ENCODE peak calls at places on chromosome 2, in nine cellular contexts. B is HCT116, K is neural progenitor cell, H is OCI-LY7, N is GM23248, P is hepatocyte, I is MM.1S, G is SK-N-SH, X is GM23338. M is an unnamed sample.

GRCh38 chr2:200150411-200151086 is 155.9 kb upstream of the SPATS2L start:
- DNase-seq in P (no peak), X (no peak), I (no peak), G (no peak), H (no peak), N (no peak), K (no peak), B (no peak), M (no peak)

GRCh38 chr2:104856086-104856972 is 2.4 kb downstream of the POU3F3 start:
- DNase-seq in K (peak; percentile 48), H (no peak), G (peak; percentile 51), P (no peak), N (no peak), X (peak; percentile 68), B (no peak), I (no peak), M (no peak)

GRCh38 chr2:175195012-175195411 is 13.5 kb upstream of the ATP5MC3 start:
- DNase-seq in P (no peak), H (no peak), K (no peak), I (no peak), X (no peak), N (no peak), G (no peak), B (no peak), M (no peak)

GRCh38 chr2:206969192-206969591 is 29.9 kb downstream of the CPO start:
- DNase-seq in B (no peak), X (no peak), I (no peak), P (no peak), K (no peak), N (no peak), H (no peak), G (no peak), M (no peak)

GRCh38 chr2:76197428-76197827 is 486.7 kb upstream of the GCFC2 start:
- DNase-seq in N (no peak), X (peak; percentile 15), K (peak; percentile 4), I (no peak), P (no peak), B (no peak), H (no peak), G (no peak), M (no peak)

GRCh38 chr2:111698743-111699554 is 185.0 kb downstream of the ANAPC1 start:
- DNase-seq in I (peak; percentile 94), P (peak; percentile 88), G (peak; percentile 47), X (peak; percentile 50), K (no peak), N (peak; percentile 97), B (peak; percentile 95), H (peak; percentile 83), M (peak; percentile 98)

GRCh38 chr2:100239513-100240210 is 82.6 kb downstream of the LONRF2 start:
- DNase-seq in G (no peak), B (no peak), N (no peak), P (no peak), X (no peak), K (peak; percentile 51), I (no peak), H (no peak), M (no peak)

GRCh38 chr2:12506846-12507245 is 209.9 kb upstream of the TRIB2 start:
- DNase-seq in X (no peak), I (no peak), P (no peak), K (no peak), H (no peak), B (no peak), G (no peak), N (peak; percentile 32), M (no peak)

GRCh38 chr2:112021269-112021668 is 33.8 kb upstream of the TMEM87B start:
- DNase-seq in G (no peak), X (no peak), N (no peak), I (no peak), P (no peak), K (no peak), H (no peak), B (no peak), M (no peak)

GRCh38 chr2:229084467-229084866 is 186.6 kb downstream of the PID1 start:
- DNase-seq in X (no peak), G (no peak), B (no peak), N (peak; percentile 42), P (no peak), K (no peak), I (no peak), H (no peak), M (no peak)

GRCh38 chr2:215879977-215880940 is 133.1 kb downstream of the MREG start:
- DNase-seq in H (no peak), N (no peak), X (no peak), P (no peak), I (no peak), B (no peak), K (no peak), G (no peak), M (peak; percentile 59)

GRCh38 chr2:16326736-16327300 is 338.8 kb downstream of the CYRIA start:
- DNase-seq in P (no peak), K (no peak), B (no peak), N (no peak), I (no peak), G (no peak), X (no peak), H (no peak), M (no peak)

GRCh38 chr2:181904022-181904632 is 12.6 kb downstream of the ITPRID2 start:
- DNase-seq in P (peak; percentile 45), K (peak; percentile 21), H (peak; percentile 42), X (peak; percentile 62), N (peak; percentile 44), B (no peak), I (peak; percentile 38), G (peak; percentile 34), M (peak; percentile 70)

GRCh38 chr2:231174211-231174651 is 24.2 kb upstream of the ARMC9 start:
- DNase-seq in P (no peak), K (no peak), X (no peak), I (no peak), G (peak; percentile 49), N (no peak), H (no peak), B (no peak), M (no peak)

GRCh38 chr2:28102455-28102874 is 211.9 kb downstream of the BABAM2 start:
- DNase-seq in G (no peak), H (no peak), X (no peak), K (no peak), I (no peak), B (no peak), P (no peak), N (peak; percentile 80), M (no peak)

GRCh38 chr2:157789933-157790511 is 86.1 kb downstream of the ACVR1 start:
- DNase-seq in N (no peak), K (peak; percentile 58), P (no peak), I (peak; percentile 52), B (no peak), H (no peak), X (no peak), G (no peak), M (no peak)

GRCh38 chr2:127044977-127045654 is 61.8 kb downstream of the BIN1 start:
- DNase-seq in I (no peak), H (no peak), N (peak; percentile 68), B (no peak), G (peak; percentile 26), P (no peak), K (no peak), X (no peak), M (no peak)

GRCh38 chr2:149903626-149904025 is 316.1 kb upstream of the MMADHC start:
- DNase-seq in H (no peak), X (no peak), N (peak; percentile 57), B (no peak), P (no peak), G (no peak), K (no peak), I (no peak), M (no peak)

GRCh38 chr2:46451131-46451711 is 28.1 kb upstream of the TMEM247 start:
- DNase-seq in H (no peak), X (no peak), P (no peak), G (no peak), N (peak; percentile 90), K (no peak), I (no peak), B (no peak), M (peak; percentile 33)

GRCh38 chr2:59276917-59277316 is 1035.8 kb upstream of the FANCL start:
- DNase-seq in I (no peak), X (no peak), G (no peak), B (no peak), H (no peak), K (no peak), P (no peak), N (no peak), M (no peak)

GRCh38 chr2:66519264-66519843 is 84.4 kb downstream of the MEIS1 start:
- DNase-seq in H (no peak), K (no peak), P (no peak), I (no peak), B (no peak), X (no peak), G (no peak), N (no peak), M (no peak)
- TF ChIP-seq EZH2phosphoT487 in H (no peak), K (no peak), P (no peak), I (no peak), B (no peak), X (no peak), G (no peak), N (no peak), M (no peak)

DNA sequence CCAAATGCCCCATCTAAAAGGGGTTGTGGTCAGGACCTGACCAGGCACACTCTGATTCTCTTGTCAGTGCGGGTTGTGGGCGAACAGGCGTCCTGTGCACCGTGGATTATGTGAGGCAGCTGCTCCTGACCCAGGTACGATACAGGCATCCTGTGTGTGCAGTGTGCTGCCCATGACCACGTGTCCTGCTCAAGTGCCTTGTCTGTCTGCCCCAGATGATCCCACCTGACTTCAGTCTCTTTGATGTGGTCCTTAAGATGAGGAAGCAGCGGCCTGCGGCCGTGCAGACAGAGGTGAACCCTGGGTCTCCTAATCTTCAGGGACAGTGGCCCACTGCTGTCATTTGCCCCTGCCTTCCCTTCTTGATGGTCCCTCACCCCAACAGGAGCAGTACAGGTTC is 14.6 kb downstream of the PTPN18 start:
- DNase-seq in G (no peak), I (no peak), X (no peak), K (no peak), B (no peak), N (no peak), H (peak; percentile 87), P (no peak), M (no peak)
- TF ChIP-seq EZH2phosphoT487 in G (no peak), I (no peak), X (no peak), K (no peak), B (no peak), N (no peak), H (no peak), P (no peak), M (no peak)

DNA sequence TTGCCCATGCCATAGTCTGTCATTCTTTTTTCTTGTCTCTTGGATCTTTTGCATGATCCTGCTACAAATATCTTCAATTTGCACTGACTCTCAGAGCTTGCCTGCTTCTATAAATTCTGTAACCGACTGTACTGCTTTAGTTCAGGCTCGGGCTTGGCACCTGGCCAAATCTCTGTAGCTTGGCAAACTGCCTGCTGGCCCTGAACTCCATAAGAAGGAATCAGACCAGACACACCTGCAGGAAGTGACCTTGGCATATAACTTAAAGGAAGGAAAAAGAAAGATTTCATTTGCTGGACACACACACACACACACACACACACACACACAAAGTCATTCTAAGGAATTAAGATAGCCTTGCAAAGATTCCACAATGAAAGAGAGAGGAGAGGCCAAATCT is 291.2 kb upstream of the DDX18 start:
- DNase-seq in N (no peak), P (peak; percentile 78), B (no peak), X (no peak), I (peak; percentile 73), K (no peak), H (no peak), G (peak; percentile 61), M (peak; percentile 41)
- TF ChIP-seq EZH2phosphoT487 in N (no peak), P (no peak), B (no peak), X (no peak), I (no peak), K (no peak), H (no peak), G (no peak), M (no peak)

GRCh38 chr2:238009563-238009962 is 42.7 kb downstream of the UBE2F start:
- DNase-seq in X (no peak), I (no peak), G (no peak), N (no peak), P (no peak), K (no peak), H (no peak), B (no peak), M (no peak)
- TF ChIP-seq EZH2phosphoT487 in X (no peak), I (no peak), G (no peak), N (no peak), P (no peak), K (no peak), H (no peak), B (no peak), M (no peak)